ENCODE peak calls at places on chromosomes 2 and 18, in eight cellular contexts. O, A, E, D, V, S, H and Z are unnamed samples.
A peak's percentile ranks its signal among the peaks of the same experiment; 100 is the strongest.

GRCh38 chr2:110104025-110104771 is 11.4 kb downstream of the MALL start:
- DNase-seq in V (peak; percentile 45), A (no peak), S (no peak), D (no peak), O (no peak), E (no peak), H (no peak), Z (no peak)

GRCh38 chr2:224909885-224910517 is 132.3 kb downstream of the DOCK10 start:
- DNase-seq in A (no peak), S (peak; percentile 69), E (peak; percentile 46), D (no peak), V (no peak), O (no peak), H (no peak), Z (no peak)

GRCh38 chr2:127179756-127180155 is 40.3 kb downstream of the CYP27C1 start:
- DNase-seq in E (no peak), A (no peak), O (no peak), S (peak; percentile 91), V (no peak), H (no peak), D (no peak), Z (peak; percentile 84)

GRCh38 chr2:584863-585823 is 92.1 kb downstream of the TMEM18 start:
- DNase-seq in O (no peak), D (peak; percentile 28), S (peak; percentile 44), A (peak; percentile 73), H (no peak), E (peak; percentile 59), V (no peak), Z (peak; percentile 78)

GRCh38 chr18:3584897-3585460 is 135.0 kb downstream of the TGIF1 start:
- DNase-seq in E (no peak), A (no peak), H (no peak), D (no peak), V (no peak), S (peak; percentile 57), O (no peak), Z (peak; percentile 22)

GRCh38 chr2:188631037-188631794 is 339.5 kb downstream of the GULP1 start:
- DNase-seq in O (no peak), A (no peak), S (no peak), E (no peak), D (no peak), V (no peak), H (no peak), Z (no peak)

GRCh38 chr18:77077836-77078456 is 54.6 kb downstream of the MBP start:
- DNase-seq in S (no peak), E (no peak), A (peak; percentile 52), D (no peak), V (no peak), O (no peak), H (no peak), Z (no peak)

GRCh38 chr2:16587629-16588028 is 78.0 kb downstream of the CYRIA start:
- DNase-seq in A (no peak), S (no peak), O (no peak), E (no peak), H (no peak), V (no peak), D (no peak), Z (no peak)

GRCh38 chr2:148978026-148978685 is 60.3 kb upstream of the LYPD6B start:
- DNase-seq in A (no peak), V (no peak), E (no peak), O (no peak), H (peak; percentile 15), D (no peak), S (peak; percentile 11), Z (no peak)

GRCh38 chr2:105143467-105144127 is 97.9 kb upstream of the GPR45 start:
- DNase-seq in O (no peak), E (peak; percentile 45), D (peak; percentile 7), A (peak; percentile 65), H (peak; percentile 41), S (no peak), V (no peak), Z (no peak)

GRCh38 chr2:238099709-238100048 is 461 bp upstream of the ESPNL start:
- DNase-seq in A (no peak), H (no peak), V (no peak), S (no peak), E (no peak), D (no peak), O (no peak), Z (no peak)